ENCODE peak calls at places on chromosomes 3 and 15, in four cellular contexts. Z is HEK293T, Y is COR-L47, F is Kasumi-1. V is an unnamed sample.

GRCh38 chr3:64919934-64920333 is 232.1 kb upstream of the ADAMTS9 start:
- DNase-seq in Z (no peak), F (no peak), Y (no peak), V (no peak)

GRCh38 chr15:90192961-90193786 is 8.0 kb upstream of the SEMA4B start:
- DNase-seq in F (peak), Y (no peak), Z (no peak), V (peak)

GRCh38 chr3:151315846-151316245 is 774 bp downstream of the GPR87 start:
- DNase-seq in Z (no peak), Y (no peak), F (no peak), V (no peak)

GRCh38 chr3:71127463-71128243 is 455.9 kb downstream of the FOXP1 start:
- DNase-seq in Z (no peak), F (no peak), Y (no peak), V (no peak)

GRCh38 chr3:66948853-66949252 is 49.3 kb upstream of the KBTBD8 start:
- DNase-seq in F (no peak), Z (no peak), Y (no peak), V (no peak)

GRCh38 chr3:186261638-186262037 is 100.4 kb downstream of the DGKG start:
- DNase-seq in Y (no peak), F (peak), Z (peak), V (peak)

GRCh38 chr3:46482632-46483311 is 15.0 kb upstream of the RTP3 start:
- DNase-seq in Z (no peak), F (no peak), Y (no peak), V (no peak)

GRCh38 chr3:54171509-54171908 is 49.2 kb downstream of the CACNA2D3 start:
- DNase-seq in F (no peak), Y (no peak), Z (no peak), V (no peak)

GRCh38 chr3:41652931-41653330 is 309.0 kb downstream of the ULK4 start:
- DNase-seq in F (no peak), Y (no peak), Z (no peak), V (no peak)

GRCh38 chr3:55089211-55089610 is 161.4 kb upstream of the LRTM1 start:
- DNase-seq in Y (no peak), Z (no peak), F (no peak), V (no peak)

GRCh38 chr3:12468757-12469156 is 15.5 kb upstream of the TSEN2 start:
- DNase-seq in F (no peak), Z (no peak), Y (no peak), V (no peak)

GRCh38 chr15:43469867-43470266 is 23.1 kb downstream of the TP53BP1 start:
- DNase-seq in Y (no peak), F (no peak), Z (no peak), V (no peak)

GRCh38 chr3:153219147-153219546 is 57.1 kb downstream of the RAP2B start:
- DNase-seq in F (no peak), Z (no peak), Y (no peak), V (no peak)

GRCh38 chr3:115581347-115582135 is 41.8 kb upstream of the GAP43 start:
- DNase-seq in Z (no peak), Y (no peak), F (no peak), V (no peak)

GRCh38 chr3:155382396-155383042 is 89.0 kb upstream of the STRIT1 start:
- DNase-seq in Z (peak), Y (peak), F (peak), V (peak)

GRCh38 chr3:66439666-66440344 is 61.0 kb downstream of the LRIG1 start:
- DNase-seq in F (peak), Y (peak), Z (no peak), V (no peak)

GRCh38 chr15:70081612-70082011 is 16.1 kb downstream of the TLE3 start:
- DNase-seq in Y (no peak), F (no peak), Z (no peak), V (no peak)

GRCh38 chr3:55013145-55013544 is 85.3 kb upstream of the LRTM1 start:
- DNase-seq in Y (peak), F (no peak), Z (peak), V (no peak)

GRCh38 chr3:12959395-12959794 is 113.8 kb downstream of the IQSEC1 start:
- DNase-seq in F (no peak), Y (no peak), Z (no peak), V (no peak)

GRCh38 chr3:70040386-70040785 is 40.9 kb downstream of the SAMMSON start:
- DNase-seq in Z (no peak), Y (no peak), F (no peak), V (no peak)

GRCh38 chr3:16884748-16885587 is at the start of gene PLCL2:
- DNase-seq in F (peak), Z (peak), Y (no peak), V (peak)